ENCODE peak calls at places on chromosome 1, in six cellular contexts. L is stomach, H is GM23338, C is H1, Y is HCT116, I is esophagus muscularis mucosa. K is an unnamed sample.

GRCh38 chr1:67431156-67431765 is 1.1 kb upstream of the SERBP1 start:
- DNase-seq in L (no peak), H (no peak), C (no peak), Y (no peak), I (no peak), K (no peak)

GRCh38 chr1:213724640-213725536 is 262.9 kb upstream of the PROX1 start:
- DNase-seq in L (no peak), H (no peak), C (no peak), Y (no peak), I (no peak), K (no peak)

GRCh38 chr1:159008744-159009188 is 941 bp upstream of the IFI16 start:
- DNase-seq in L (no peak), H (no peak), C (no peak), Y (no peak), I (no peak), K (no peak)

GRCh38 chr1:18282851-18283600 is 175.4 kb downstream of the IGSF21 start:
- DNase-seq in L (no peak), H (peak; percentile 86), C (peak; percentile 85), Y (no peak), I (no peak), K (no peak)

GRCh38 chr1:225863167-225863566 is 19.0 kb downstream of the TMEM63A start:
- DNase-seq in L (no peak), H (no peak), C (no peak), Y (no peak), I (no peak), K (no peak)

GRCh38 chr1:54070549-54070915 is 17.1 kb downstream of the TCEANC2 start:
- DNase-seq in L (no peak), H (no peak), C (no peak), Y (no peak), I (no peak), K (no peak)

GRCh38 chr1:240888039-240888786 is 276.3 kb upstream of the GREM2 start:
- DNase-seq in L (peak; percentile 57), H (peak; percentile 89), C (peak; percentile 87), Y (peak; percentile 3), I (no peak), K (peak; percentile 36)

GRCh38 chr1:36372617-36373016 is 13.1 kb downstream of the STK40 start:
- DNase-seq in L (no peak), H (peak; percentile 58), C (no peak), Y (no peak), I (no peak), K (no peak)

GRCh38 chr1:174158767-174159252 is 510 bp upstream of the RABGAP1L start:
- DNase-seq in L (no peak), H (no peak), C (no peak), Y (no peak), I (no peak), K (no peak)

DNA sequence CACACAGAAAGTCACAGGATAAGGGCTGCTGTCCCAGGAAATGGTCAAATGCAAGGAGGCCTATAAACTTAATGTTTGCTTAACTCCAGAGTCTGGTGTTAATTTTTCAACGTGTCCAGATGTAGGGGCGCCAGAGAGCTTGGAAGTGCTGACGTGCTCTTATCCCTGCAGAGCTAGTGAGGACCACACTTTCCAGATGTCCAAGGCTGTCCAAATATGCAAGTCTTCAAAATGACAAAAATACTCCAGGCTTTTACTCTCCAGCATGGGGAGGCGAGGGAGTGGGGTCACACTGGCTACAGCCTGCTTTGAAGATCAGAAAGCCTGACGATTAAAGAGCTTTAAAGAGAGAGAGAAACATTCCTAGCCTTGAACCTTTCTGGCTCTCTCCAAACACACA is 57.6 kb downstream of the ABCA4 start:
- DNase-seq in L (peak; percentile 48), H (peak; percentile 62), C (no peak), Y (peak; percentile 51), I (no peak), K (no peak)
- TF ChIP-seq CTCF in L (no peak), H (peak; percentile 49), C (peak; percentile 57), Y (peak; percentile 65), I (peak; percentile 22), K (peak; percentile 52)

GRCh38 chr1:9536301-9536700 is 3.0 kb upstream of the SLC25A33 start:
- DNase-seq in L (no peak), H (no peak), C (no peak), Y (no peak), I (no peak), K (no peak)
- TF ChIP-seq POLR2AphosphoS5 in L (no peak), H (no peak), C (no peak), Y (no peak), I (no peak), K (no peak)

GRCh38 chr1:65434255-65434654 is 13.8 kb downstream of the LEPR start:
- DNase-seq in L (no peak), H (no peak), C (no peak), Y (no peak), I (no peak), K (no peak)
- TF ChIP-seq CTCF in L (no peak), H (no peak), C (no peak), Y (no peak), I (no peak), K (peak; percentile 12)

DNA sequence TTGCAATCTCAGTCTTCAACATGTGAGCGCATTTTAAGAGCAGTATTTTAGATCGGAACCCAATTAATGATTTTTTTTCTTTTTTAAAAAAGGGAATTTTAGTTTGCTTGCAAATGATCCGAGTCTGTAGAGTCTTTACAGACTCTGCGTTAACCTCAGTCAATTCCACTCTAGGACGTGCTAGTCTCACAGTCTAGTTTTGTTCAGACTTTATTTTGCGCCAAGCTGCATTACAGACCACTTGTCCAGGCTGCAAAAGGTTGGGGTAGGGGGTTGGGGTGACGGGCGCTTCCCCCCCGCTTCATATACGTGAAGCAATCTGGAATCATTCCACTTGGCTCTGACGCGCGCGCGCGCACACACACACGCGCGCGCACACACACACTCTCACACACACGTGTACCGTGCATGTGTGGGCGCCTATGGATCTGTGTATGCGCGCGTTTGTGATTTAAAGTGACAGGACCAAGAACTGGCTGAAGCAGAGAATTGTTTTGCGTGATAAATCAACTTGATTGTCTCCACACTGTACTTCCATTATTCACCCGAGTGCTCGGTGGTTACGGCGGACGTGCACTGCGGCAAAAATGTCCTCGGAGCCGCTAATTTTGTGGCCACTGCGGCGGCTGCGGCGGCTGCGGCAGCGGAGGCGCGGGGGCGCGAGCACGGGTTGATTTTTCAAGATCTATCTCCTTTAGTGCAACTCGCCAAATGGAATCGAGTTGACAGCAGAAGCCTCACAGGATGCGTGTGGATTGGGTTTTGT is 25.5 kb upstream of the NFIA start:
- DNase-seq in L (peak; percentile 74), H (peak; percentile 8), C (no peak), Y (peak; percentile 50), I (no peak), K (no peak)
- TF ChIP-seq POLR2AphosphoS5 in L (peak; percentile 1), H (no peak), C (no peak), Y (no peak), I (peak; percentile 62), K (no peak)

GRCh38 chr1:94240822-94241221 is 3.4 kb upstream of the ARHGAP29 start:
- DNase-seq in L (no peak), H (peak; percentile 42), C (no peak), Y (no peak), I (no peak), K (no peak)
- TF ChIP-seq CTCF in L (no peak), H (peak; percentile 68), C (peak; percentile 60), Y (peak; percentile 55), I (no peak), K (peak; percentile 49)

DNA sequence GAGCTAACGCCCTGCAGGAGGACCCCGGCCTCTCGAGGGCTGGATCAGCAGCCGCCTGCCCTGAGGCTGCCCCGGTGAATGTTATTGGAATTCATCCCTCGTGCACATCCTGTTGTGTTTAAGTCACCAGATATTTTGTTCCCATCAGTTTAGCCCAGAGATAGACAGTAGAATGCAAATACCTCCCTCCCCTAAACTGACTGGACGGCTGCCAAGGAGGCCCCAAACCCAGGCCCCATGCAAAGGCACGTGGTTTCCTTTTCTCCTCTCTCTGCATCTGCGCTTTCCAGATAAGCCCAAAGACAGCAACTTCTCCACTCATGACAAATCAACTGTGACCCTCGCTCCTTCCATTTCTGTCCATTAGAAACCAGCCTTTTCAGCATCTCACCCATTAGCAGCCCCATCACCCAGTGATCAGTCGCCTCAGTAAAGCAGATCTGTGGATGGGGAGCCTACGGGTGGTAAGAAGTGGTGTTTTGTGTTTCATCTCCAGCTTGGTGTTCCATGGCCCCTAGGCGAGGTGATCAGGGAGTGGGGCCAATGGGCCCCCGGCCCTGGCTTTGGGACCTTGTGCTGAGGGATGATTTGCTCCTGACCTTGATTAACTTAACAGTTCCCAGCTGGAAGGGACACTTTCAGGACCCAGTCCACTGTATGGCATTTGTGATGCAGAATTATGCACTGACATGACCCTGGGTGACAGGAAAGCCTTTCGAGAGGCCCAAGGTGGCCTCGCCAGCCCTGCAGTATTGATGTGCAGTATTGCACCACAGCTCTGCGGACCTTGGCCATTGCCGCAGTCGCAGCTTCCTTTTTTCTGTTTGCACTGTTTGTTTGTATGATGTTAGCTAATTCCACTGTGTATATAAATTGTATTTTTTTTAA is 5.2 kb downstream of the NPPA start:
- DNase-seq in L (no peak), H (no peak), C (no peak), Y (no peak), I (no peak), K (no peak)
- TF ChIP-seq POLR2AphosphoS5 in L (no peak), H (no peak), C (no peak), Y (no peak), I (no peak), K (no peak)

GRCh38 chr1:22039594-22040347 is 12.7 kb upstream of the CDC42 start:
- DNase-seq in L (peak; percentile 89), H (peak; percentile 74), C (no peak), Y (no peak), I (peak; percentile 92), K (no peak)
- TF ChIP-seq CTCF in L (no peak), H (no peak), C (no peak), Y (no peak), I (no peak), K (no peak)

GRCh38 chr1:5349526-5349925 is 642.7 kb downstream of the NPHP4 start:
- DNase-seq in L (no peak), H (no peak), C (no peak), Y (no peak), I (no peak), K (no peak)
- TF ChIP-seq POLR2AphosphoS5 in L (no peak), H (no peak), C (no peak), Y (no peak), I (no peak), K (no peak)